ENCODE peak calls at places on chromosomes 13 and 19, in ten cellular contexts. H is stimulated activated CD4-positive, alpha-beta T cell treated with anti-CD3 and anti-CD28 coated beads, Interleukin-4, amount 100 ng/mL, for 1 hour; Q is hippocampal formation; Z is sciatic nerve; Y is stimulated activated CD8-positive, alpha-beta memory T cell treated with anti-CD3 and anti-CD28 coated beads, Interleukin-7, amount 100 ng/mL, for 48 hours; T is WTC11; I is AG04449; C is erythroblast; X is gastrocnemius medialis; O is SJSA1. S is an unnamed sample.

GRCh38 chr19:41064974-41065569 is 23.2 kb upstream of the CYP2A13 start:
- DNase-seq in O (no peak), C (peak), T (no peak), Q (no peak), X (no peak), Z (no peak), H (no peak), I (no peak), Y (no peak), S (no peak)

GRCh38 chr13:35514166-35514565 is 37.7 kb upstream of the MAB21L1 start:
- DNase-seq in I (no peak), O (no peak), H (no peak), T (no peak), X (no peak), C (no peak), Y (no peak), Z (no peak), Q (no peak), S (no peak)

GRCh38 chr19:2289714-2290435 is 7.9 kb upstream of the PEAK3 start:
- DNase-seq in Y (no peak), I (no peak), Q (no peak), Z (no peak), H (peak), O (no peak), X (no peak), T (no peak), C (no peak), S (no peak)

GRCh38 chr13:23644527-23644926 is 74.3 kb downstream of the TNFRSF19 start:
- DNase-seq in I (no peak), H (no peak), O (no peak), Z (no peak), C (no peak), X (no peak), Y (no peak), T (no peak), Q (no peak), S (no peak)

GRCh38 chr19:49946415-49946814 is 14.6 kb downstream of the SIGLEC11 start:
- DNase-seq in C (no peak), Z (no peak), T (no peak), Q (no peak), Y (no peak), I (no peak), O (no peak), X (no peak), H (no peak), S (no peak)

GRCh38 chr13:67258482-67258881 is 28.3 kb upstream of the PCDH9 start:
- DNase-seq in X (no peak), Q (no peak), T (no peak), Y (no peak), H (no peak), I (no peak), Z (no peak), C (no peak), O (no peak), S (no peak)

GRCh38 chr13:63167699-63168337 is 1752.2 kb upstream of the PCDH20 start:
- DNase-seq in Z (no peak), H (no peak), T (no peak), C (no peak), O (no peak), Y (no peak), I (no peak), Q (no peak), X (no peak), S (no peak)

GRCh38 chr13:113489171-113489548 is 1.4 kb downstream of the DCUN1D2 start:
- DNase-seq in C (no peak), Y (no peak), X (no peak), Z (no peak), I (no peak), Q (no peak), T (peak), O (no peak), H (no peak), S (no peak)

GRCh38 chr13:105598551-105598950 is 936.9 kb downstream of the EFNB2 start:
- DNase-seq in C (no peak), H (no peak), Q (no peak), T (no peak), Y (no peak), X (no peak), O (no peak), I (peak), Z (no peak), S (peak)

GRCh38 chr19:4267101-4267900 is 11.8 kb upstream of the SHD start:
- DNase-seq in H (peak), C (peak), O (peak), X (peak), Q (no peak), I (no peak), T (peak), Z (peak), Y (peak), S (no peak)

GRCh38 chr13:73751290-73751689 is 382.9 kb downstream of the KLF12 start:
- DNase-seq in T (no peak), H (no peak), I (no peak), X (no peak), O (no peak), Q (no peak), C (no peak), Z (no peak), Y (no peak), S (no peak)

GRCh38 chr13:67061750-67062149 is 168.4 kb downstream of the PCDH9 start:
- DNase-seq in T (no peak), H (no peak), O (no peak), Z (no peak), Q (no peak), C (no peak), I (no peak), Y (no peak), X (no peak), S (no peak)

S was measured in epithelial cell of proximal tubule.